ENCODE peak calls at places on chromosomes 16 and 17, in five cellular contexts. One of them, this sample, is unnamed.

GRCh38 chr16:49866533-49867155 is 10.7 kb upstream of the ZNF423 start:
- DNase-seq in HL-60: no peak
- DNase-seq in IMR-90: no peak
- DNase-seq in tibial nerve: no peak
- DNase-seq in spleen: no peak
- DNase-seq in this sample: no peak

GRCh38 chr17:75695141-75695829 is 26.0 kb upstream of the ITGB4 start:
- DNase-seq in HL-60: no peak
- DNase-seq in IMR-90: peak
- DNase-seq in tibial nerve: no peak
- DNase-seq in spleen: no peak
- DNase-seq in this sample: no peak

GRCh38 chr16:74556375-74556922 is 50.5 kb downstream of the GLG1 start:
- DNase-seq in HL-60: no peak
- DNase-seq in IMR-90: no peak
- DNase-seq in tibial nerve: no peak
- DNase-seq in spleen: no peak
- DNase-seq in this sample: no peak

GRCh38 chr17:4161179-4161559 is 18.2 kb downstream of the CYB5D2 start:
- DNase-seq in HL-60: no peak
- DNase-seq in IMR-90: peak
- DNase-seq in tibial nerve: peak
- DNase-seq in spleen: no peak
- DNase-seq in this sample: no peak

GRCh38 chr16:56866955-56867830 is 2.2 kb downstream of the SLC12A3 start:
- DNase-seq in HL-60: no peak
- DNase-seq in IMR-90: peak
- DNase-seq in tibial nerve: no peak
- DNase-seq in spleen: no peak
- DNase-seq in this sample: no peak

GRCh38 chr17:64007838-64008282 is 9.7 kb downstream of the PRR29 start:
- DNase-seq in HL-60: no peak
- DNase-seq in IMR-90: no peak
- DNase-seq in tibial nerve: no peak
- DNase-seq in spleen: no peak
- DNase-seq in this sample: peak

GRCh38 chr17:50839591-50840310 is 4.4 kb downstream of the WFIKKN2 start:
- DNase-seq in HL-60: no peak
- DNase-seq in IMR-90: no peak
- DNase-seq in tibial nerve: no peak
- DNase-seq in spleen: no peak
- DNase-seq in this sample: no peak

GRCh38 chr17:2963332-2964027 is 99.9 kb downstream of the OR1D5 start:
- DNase-seq in HL-60: no peak
- DNase-seq in IMR-90: no peak
- DNase-seq in tibial nerve: no peak
- DNase-seq in spleen: no peak
- DNase-seq in this sample: peak

GRCh38 chr16:19974607-19975006 is 90.0 kb upstream of the GPRC5B start:
- DNase-seq in HL-60: no peak
- DNase-seq in IMR-90: no peak
- DNase-seq in tibial nerve: no peak
- DNase-seq in spleen: no peak
- DNase-seq in this sample: no peak

GRCh38 chr16:14097182-14097951 is 26.2 kb downstream of the MRTFB start:
- DNase-seq in HL-60: no peak
- DNase-seq in IMR-90: no peak
- DNase-seq in tibial nerve: no peak
- DNase-seq in spleen: no peak
- DNase-seq in this sample: no peak

GRCh38 chr16:85361441-85362118 is 249.3 kb upstream of the CIBAR2 start:
- DNase-seq in HL-60: no peak
- DNase-seq in IMR-90: no peak
- DNase-seq in tibial nerve: no peak
- DNase-seq in spleen: no peak
- DNase-seq in this sample: peak

GRCh38 chr17:44137891-44138709 is 3.6 kb upstream of the HROB start:
- DNase-seq in HL-60: peak
- DNase-seq in IMR-90: peak
- DNase-seq in tibial nerve: peak
- DNase-seq in spleen: no peak
- DNase-seq in this sample: peak

DNA sequence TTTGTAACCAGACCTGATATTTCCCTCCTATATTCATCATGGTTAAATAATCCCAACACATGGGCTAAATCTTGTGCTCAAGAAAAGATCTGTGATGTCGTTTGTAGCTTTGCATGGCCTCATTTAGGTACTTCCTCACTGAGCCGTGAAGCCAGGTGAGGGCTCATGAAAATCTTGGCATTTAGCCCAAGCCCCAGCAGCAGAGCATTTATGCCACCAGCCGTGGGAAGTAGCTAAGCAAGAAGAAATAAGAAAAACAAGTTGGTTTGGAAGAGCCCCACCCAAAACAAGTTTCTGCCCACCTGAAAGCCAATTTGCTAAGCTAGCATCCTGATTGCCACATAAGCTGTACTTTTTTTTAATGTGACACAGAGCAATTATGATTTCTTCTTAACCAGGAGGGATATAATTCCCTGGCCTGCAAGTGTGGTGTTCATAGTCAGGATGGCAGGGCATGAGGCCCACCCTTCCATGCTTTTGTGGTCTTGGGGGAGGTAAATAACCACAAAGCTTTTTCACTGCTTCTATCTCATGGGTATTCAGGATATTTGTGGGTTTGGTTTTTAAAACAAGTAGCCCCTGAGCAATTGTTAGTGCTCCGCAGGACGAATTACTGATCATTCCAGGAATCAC is 10.5 kb downstream of the TMIGD1 start:
- DNase-seq in HL-60: peak
- DNase-seq in IMR-90: no peak
- DNase-seq in tibial nerve: no peak
- DNase-seq in spleen: no peak
- DNase-seq in this sample: no peak
- H3K27ac ChIP-seq in HL-60: no peak
- H3K27ac ChIP-seq in IMR-90: no peak
- H3K27ac ChIP-seq in tibial nerve: no peak
- H3K27ac ChIP-seq in spleen: no peak
- H3K27ac ChIP-seq in this sample: no peak

DNA sequence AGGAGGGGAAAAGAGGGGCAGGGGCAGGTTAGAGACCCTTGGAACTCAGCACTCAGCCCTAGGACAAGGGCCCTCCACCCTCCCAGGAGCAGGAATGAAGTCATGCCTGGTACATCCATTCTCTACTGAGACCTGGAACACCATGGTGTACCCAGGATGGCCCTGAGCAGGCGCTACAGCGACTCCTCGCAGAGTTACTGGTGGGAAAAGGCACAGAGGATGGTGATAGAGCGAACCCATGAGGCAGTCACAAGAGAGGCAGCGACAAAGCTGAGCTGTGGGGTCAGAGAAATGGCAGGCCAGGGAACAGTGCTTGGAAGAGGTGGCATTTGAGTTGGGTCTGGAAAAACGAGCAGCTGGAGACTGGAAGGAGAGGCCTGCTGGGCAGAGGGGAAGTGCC is 37.5 kb downstream of the SRCIN1 start:
- DNase-seq in HL-60: no peak
- DNase-seq in IMR-90: no peak
- DNase-seq in tibial nerve: no peak
- DNase-seq in spleen: no peak
- DNase-seq in this sample: no peak
- TF ChIP-seq CTCF in HL-60: no peak
- TF ChIP-seq CTCF in IMR-90: no peak
- TF ChIP-seq CTCF in tibial nerve: no peak
- TF ChIP-seq CTCF in spleen: no peak
- TF ChIP-seq CTCF in this sample: no peak

GRCh38 chr17:62717589-62718342 is 90.3 kb downstream of the MRC2 start:
- DNase-seq in HL-60: no peak
- DNase-seq in IMR-90: no peak
- DNase-seq in tibial nerve: no peak
- DNase-seq in spleen: peak
- DNase-seq in this sample: no peak
- H3K27ac ChIP-seq in HL-60: no peak
- H3K27ac ChIP-seq in IMR-90: no peak
- H3K27ac ChIP-seq in tibial nerve: no peak
- H3K27ac ChIP-seq in spleen: no peak
- H3K27ac ChIP-seq in this sample: no peak

GRCh38 chr17:67606896-67607604 is 110.7 kb upstream of the NOL11 start:
- DNase-seq in HL-60: no peak
- DNase-seq in IMR-90: no peak
- DNase-seq in tibial nerve: no peak
- DNase-seq in spleen: no peak
- DNase-seq in this sample: no peak
- TF ChIP-seq CTCF in HL-60: no peak
- TF ChIP-seq CTCF in IMR-90: no peak
- TF ChIP-seq CTCF in tibial nerve: no peak
- TF ChIP-seq CTCF in spleen: no peak
- TF ChIP-seq CTCF in this sample: no peak

GRCh38 chr17:81143717-81144422 is 21.4 kb upstream of the PVALEF start:
- DNase-seq in HL-60: no peak
- DNase-seq in IMR-90: no peak
- DNase-seq in tibial nerve: no peak
- DNase-seq in spleen: no peak
- DNase-seq in this sample: no peak
- H3K27ac ChIP-seq in HL-60: no peak
- H3K27ac ChIP-seq in IMR-90: no peak
- H3K27ac ChIP-seq in tibial nerve: no peak
- H3K27ac ChIP-seq in spleen: no peak
- H3K27ac ChIP-seq in this sample: no peak

GRCh38 chr17:77649717-77650211 is 308.7 kb upstream of the TNRC6C start:
- DNase-seq in HL-60: no peak
- DNase-seq in IMR-90: no peak
- DNase-seq in tibial nerve: no peak
- DNase-seq in spleen: peak
- DNase-seq in this sample: peak
- TF ChIP-seq CTCF in HL-60: no peak
- TF ChIP-seq CTCF in IMR-90: no peak
- TF ChIP-seq CTCF in tibial nerve: no peak
- TF ChIP-seq CTCF in spleen: no peak
- TF ChIP-seq CTCF in this sample: no peak

This sample was measured in upper lobe of right lung.